ENCODE peak calls at places on chromosomes 5 and 9, in ten cellular contexts. F, I, M, P, N, Y, T, R, O and C are unnamed samples.

GRCh38 chr9:95143591-95144561 is 173.6 kb downstream of the FANCC start:
- DNase-seq in I (no peak), O (no peak), R (no peak), M (no peak), N (peak), P (peak), T (no peak), Y (no peak), F (peak), C (no peak)

GRCh38 chr5:308672-309271 is 12.7 kb upstream of the AHRR start:
- DNase-seq in P (no peak), Y (no peak), N (peak), I (no peak), T (peak), F (no peak), R (peak), M (no peak), O (no peak), C (no peak)

GRCh38 chr5:138466058-138466899 is 1.0 kb downstream of the EGR1 start:
- DNase-seq in O (no peak), P (peak), F (peak), I (no peak), R (no peak), M (no peak), T (no peak), N (no peak), Y (no peak), C (no peak)

GRCh38 chr9:128899566-128900322 is 17.8 kb downstream of the LRRC8A start:
- DNase-seq in O (no peak), F (no peak), M (no peak), N (no peak), I (no peak), T (peak), R (peak), P (peak), Y (peak), C (no peak)

GRCh38 chr9:105063665-105064247 is 135.8 kb upstream of the ABCA1 start:
- DNase-seq in F (no peak), R (no peak), P (peak), O (no peak), T (peak), I (no peak), Y (peak), N (no peak), M (no peak), C (no peak)

GRCh38 chr5:159883522-159883950 is 32.7 kb upstream of the ADRA1B start:
- DNase-seq in Y (no peak), P (no peak), N (no peak), I (no peak), T (peak), O (no peak), M (no peak), R (no peak), F (no peak), C (no peak)

GRCh38 chr5:74570250-74570649 is 70.3 kb downstream of the ENC1 start:
- DNase-seq in M (no peak), Y (no peak), I (no peak), O (no peak), T (peak), R (no peak), P (no peak), F (no peak), N (no peak), C (no peak)

GRCh38 chr5:170126626-170127025 is 20.9 kb downstream of the FOXI1 start:
- DNase-seq in F (no peak), R (no peak), I (no peak), N (no peak), T (no peak), O (no peak), P (no peak), Y (no peak), M (no peak), C (no peak)

GRCh38 chr9:137683307-137683864 is 64.6 kb downstream of the EHMT1 start:
- DNase-seq in T (no peak), I (no peak), N (no peak), O (no peak), R (no peak), P (no peak), F (no peak), Y (no peak), M (no peak), C (no peak)

GRCh38 chr5:14341571-14342225 is 198.6 kb downstream of the TRIO start:
- DNase-seq in F (no peak), R (no peak), Y (no peak), I (no peak), N (no peak), M (peak), P (no peak), O (no peak), T (no peak), C (no peak)

GRCh38 chr9:127629468-127630081 is 17.5 kb downstream of the STXBP1 start:
- DNase-seq in T (peak), P (no peak), R (no peak), N (no peak), O (no peak), I (no peak), M (peak), Y (no peak), F (no peak), C (no peak)

GRCh38 chr5:138661991-138662434 is 86.8 kb upstream of the HSPA9 start:
- DNase-seq in F (peak), N (no peak), M (no peak), P (no peak), T (no peak), R (no peak), Y (no peak), I (no peak), O (no peak), C (no peak)

GRCh38 chr5:179819296-179820126 is 1.2 kb upstream of the SQSTM1 start:
- DNase-seq in R (peak), F (peak), O (peak), P (peak), Y (peak), T (peak), N (peak), I (peak), M (peak), C (no peak)

GRCh38 chr5:148984333-148984732 is 78.5 kb downstream of the SH3TC2 start:
- DNase-seq in F (no peak), P (no peak), R (no peak), M (no peak), Y (peak), N (no peak), O (no peak), T (peak), I (no peak), C (no peak)

GRCh38 chr5:112974901-112975300 is 1.7 kb upstream of the DCP2 start:
- DNase-seq in M (no peak), N (no peak), P (no peak), I (no peak), O (no peak), Y (no peak), T (no peak), R (no peak), F (no peak), C (no peak)

GRCh38 chr5:152819891-152820290 is 414.8 kb upstream of the NMUR2 start:
- DNase-seq in Y (no peak), N (no peak), P (no peak), T (no peak), M (no peak), F (no peak), R (no peak), O (no peak), I (no peak), C (no peak)

GRCh38 chr9:136483589-136484152 is 831 bp upstream of the SEC16A start:
- DNase-seq in M (peak), P (peak), T (peak), O (peak), F (peak), I (peak), Y (peak), R (peak), N (peak), C (peak)
- TF ChIP-seq CTCF in M (no peak), P (no peak), T (no peak), O (no peak), F (no peak), I (no peak), Y (peak), R (no peak), N (no peak), C (no peak)

GRCh38 chr9:109246533-109246932 is 74.3 kb downstream of the EPB41L4B start:
- DNase-seq in F (no peak), T (peak), P (no peak), Y (no peak), O (no peak), N (no peak), M (no peak), R (no peak), I (no peak), C (no peak)

GRCh38 chr9:109247228-109247627 is 73.6 kb downstream of the EPB41L4B start:
- DNase-seq in F (no peak), N (no peak), Y (no peak), O (no peak), I (no peak), T (no peak), P (no peak), R (no peak), M (no peak), C (no peak)

GRCh38 chr9:109249615-109250014 is 71.2 kb downstream of the EPB41L4B start:
- DNase-seq in T (no peak), O (no peak), Y (no peak), I (no peak), F (no peak), N (no peak), P (no peak), M (peak), R (no peak), C (no peak)

GRCh38 chr9:109250311-109250741 is 70.5 kb downstream of the EPB41L4B start:
- DNase-seq in Y (no peak), M (no peak), T (peak), P (peak), N (no peak), F (no peak), R (no peak), I (no peak), O (no peak), C (no peak)

GRCh38 chr9:109248133-109248581 is 72.7 kb downstream of the EPB41L4B start:
- DNase-seq in F (no peak), M (no peak), P (no peak), T (no peak), Y (no peak), R (no peak), I (no peak), N (no peak), O (no peak), C (no peak)
- TF ChIP-seq CTCF in F (no peak), M (no peak), P (no peak), T (no peak), Y (no peak), R (no peak), I (no peak), N (no peak), O (no peak), C (no peak)

GRCh38 chr5:66808663-66809062 is 212.5 kb downstream of the MAST4 start:
- DNase-seq in T (no peak), M (no peak), N (no peak), I (no peak), Y (no peak), O (no peak), R (no peak), P (no peak), F (no peak), C (no peak)

GRCh38 chr5:66805514-66806430 is 209.6 kb downstream of the MAST4 start:
- DNase-seq in P (no peak), T (peak), R (no peak), M (no peak), O (no peak), Y (no peak), F (no peak), I (no peak), N (no peak), C (no peak)

GRCh38 chr5:66810151-66810550 is 214.0 kb downstream of the MAST4 start:
- DNase-seq in T (no peak), R (no peak), P (no peak), N (no peak), I (no peak), O (no peak), Y (no peak), F (no peak), M (no peak), C (no peak)

GRCh38 chr5:66810747-66811355 is 214.7 kb downstream of the MAST4 start:
- DNase-seq in F (no peak), M (no peak), O (no peak), N (no peak), Y (no peak), P (no peak), I (no peak), T (no peak), R (no peak), C (no peak)

DNA sequence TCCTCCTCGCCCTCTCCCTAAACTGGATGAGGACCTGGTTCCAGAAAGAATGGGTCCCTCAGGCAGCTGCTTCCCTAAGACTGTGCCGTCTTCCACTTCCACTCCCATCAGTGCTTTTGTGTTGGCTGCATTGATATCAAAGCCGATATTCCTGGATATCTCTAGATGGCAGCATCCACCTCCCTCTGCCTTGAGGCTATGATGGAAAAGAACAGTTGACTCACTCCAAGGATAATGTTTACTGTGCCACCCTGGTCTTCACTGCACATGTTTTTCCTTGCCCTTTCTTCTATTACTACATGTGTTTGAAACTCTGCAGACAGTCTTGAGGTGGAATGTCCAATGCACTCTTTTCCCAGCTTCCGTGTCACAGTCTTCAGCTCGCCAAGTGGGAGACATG is 211.6 kb downstream of the MAST4 start:
- DNase-seq in T (peak), M (no peak), N (no peak), P (peak), O (no peak), I (no peak), F (no peak), R (no peak), Y (peak), C (no peak)
- TF ChIP-seq CTCF in T (peak), M (no peak), N (peak), P (peak), O (no peak), I (no peak), F (peak), R (no peak), Y (peak), C (no peak)

GRCh38 chr5:132753135-132753987 is 6.1 kb downstream of the CCNI2 start:
- DNase-seq in R (no peak), O (no peak), N (no peak), P (peak), T (peak), M (peak), F (peak), Y (no peak), I (no peak), C (no peak)
- TF ChIP-seq CTCF in R (peak), O (no peak), N (no peak), P (no peak), T (peak), M (no peak), F (no peak), Y (no peak), I (no peak), C (no peak)